ENCODE peak calls at places on chromosome 17, in nine cellular contexts. Q, U, I, H, R, T, D, N and K are unnamed samples.

GRCh38 chr17:53794875-53795274 is 27.9 kb upstream of the KIF2B start:
- DNase-seq in U (no peak), D (no peak), N (no peak), H (no peak), T (no peak), Q (no peak), R (no peak), I (no peak), K (no peak)

GRCh38 chr17:45347451-45347850 is 30.6 kb upstream of the MAP3K14 start:
- DNase-seq in I (no peak), R (no peak), U (no peak), D (no peak), T (peak; percentile 6), Q (no peak), H (no peak), N (no peak), K (no peak)

GRCh38 chr17:78517421-78517820 is 59.8 kb downstream of the DNAH17 start:
- DNase-seq in H (peak; percentile 20), I (peak; percentile 66), T (no peak), D (no peak), N (peak; percentile 44), Q (no peak), R (no peak), U (no peak), K (no peak)

GRCh38 chr17:17722081-17722905 is 41.0 kb downstream of the RAI1 start:
- DNase-seq in H (peak; percentile 84), I (no peak), U (no peak), D (no peak), Q (no peak), T (no peak), N (no peak), R (no peak), K (no peak)

GRCh38 chr17:65055708-65056638 is 567 bp downstream of the GNA13 start:
- DNase-seq in D (peak; percentile 68), T (peak; percentile 68), N (peak; percentile 69), Q (no peak), I (peak; percentile 66), U (peak; percentile 18), R (peak; percentile 27), H (peak; percentile 84), K (peak; percentile 27)

GRCh38 chr17:66965801-66966528 is 1.5 kb downstream of the CACNG4 start:
- DNase-seq in R (no peak), U (no peak), I (no peak), T (no peak), H (peak; percentile 85), D (no peak), N (no peak), Q (no peak), K (no peak)

GRCh38 chr17:75807861-75808260 is 23.3 kb downstream of the UNK start:
- DNase-seq in Q (no peak), I (no peak), H (no peak), N (no peak), R (no peak), U (no peak), T (no peak), D (no peak), K (no peak)

GRCh38 chr17:47736501-47737211 is 3.6 kb downstream of the TBX21 start:
- DNase-seq in H (no peak), U (no peak), I (no peak), D (peak; percentile 38), R (no peak), T (peak; percentile 39), N (no peak), Q (no peak), K (no peak)

GRCh38 chr17:29567362-29568330 is 809 bp upstream of the ABHD15 start:
- DNase-seq in N (peak; percentile 62), U (peak; percentile 57), D (peak; percentile 78), Q (no peak), I (peak; percentile 78), H (peak; percentile 93), R (no peak), T (peak; percentile 56), K (peak; percentile 61)

GRCh38 chr17:29570521-29570920 is 2.0 kb downstream of the TP53I13 start:
- DNase-seq in T (peak; percentile 42), I (peak; percentile 30), N (no peak), D (peak; percentile 33), H (peak; percentile 32), U (no peak), Q (no peak), R (no peak), K (no peak)

GRCh38 chr17:29571486-29571882 is 3.0 kb downstream of the TP53I13 start:
- DNase-seq in T (no peak), R (no peak), D (no peak), H (no peak), I (peak; percentile 21), N (no peak), Q (no peak), U (no peak), K (no peak)

GRCh38 chr17:29568331-29569244 is at the start of gene TP53I13:
- DNase-seq in H (peak; percentile 97), R (no peak), D (peak; percentile 88), U (peak; percentile 71), Q (peak; percentile 58), I (peak; percentile 92), N (peak; percentile 87), T (peak; percentile 76), K (peak; percentile 86)

DNA sequence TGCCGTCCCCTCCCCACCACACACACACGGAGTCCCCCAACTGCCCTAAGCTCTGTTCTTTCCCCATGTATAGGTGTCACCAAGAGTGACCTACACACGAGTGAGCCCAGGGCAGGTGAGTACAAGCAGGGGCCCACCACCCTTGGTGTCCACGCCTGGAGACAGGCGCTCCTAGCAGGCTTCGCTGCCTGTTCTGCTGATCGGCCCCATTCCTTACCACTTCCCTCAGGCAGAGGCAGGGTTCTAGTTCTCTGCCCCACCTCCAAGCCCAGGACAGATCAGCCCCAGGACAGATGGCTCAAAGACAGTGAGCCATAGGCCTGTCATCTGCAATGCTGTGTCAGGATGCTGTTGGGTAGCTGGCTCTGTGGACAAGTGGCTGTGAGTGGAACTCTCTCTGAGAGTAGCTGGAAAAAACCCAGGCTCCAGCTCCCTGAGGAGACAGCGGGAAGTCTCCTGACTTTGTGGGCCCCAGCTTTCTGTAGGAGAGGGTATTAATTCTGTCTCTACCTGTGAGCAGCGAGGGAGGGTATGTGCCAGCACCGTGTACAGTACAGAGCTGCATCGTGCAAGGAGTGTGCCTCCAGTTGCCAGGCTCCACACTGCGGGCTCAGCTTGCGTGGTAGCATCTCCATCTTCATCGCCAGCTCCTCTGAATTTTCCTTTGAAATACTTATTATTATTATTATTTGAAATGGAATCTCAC is 897 bp downstream of the TP53I13 start:
- DNase-seq in T (no peak), N (peak; percentile 20), Q (no peak), R (no peak), I (peak; percentile 28), D (peak; percentile 12), H (no peak), U (no peak), K (no peak)
- H3K27ac ChIP-seq in T (peak overlapping the region; percentile 91), N (peak overlapping the region; percentile 88), Q (peak overlapping the region; percentile 93), R (peak overlapping the region; percentile 86), I (peak overlapping the region; percentile 92), D (no peak overlapping the region), H (no peak overlapping the region), U (no peak overlapping the region), K (peak overlapping the region; percentile 68)

GRCh38 chr17:36123431-36123830 is 19.8 kb downstream of the CCL4 start:
- DNase-seq in R (no peak), I (no peak), U (no peak), Q (no peak), H (peak; percentile 68), N (no peak), T (no peak), D (no peak), K (no peak)

GRCh38 chr17:36120221-36120620 is 16.6 kb downstream of the CCL4 start:
- DNase-seq in U (no peak), I (no peak), T (no peak), H (no peak), D (no peak), R (no peak), Q (no peak), N (no peak), K (no peak)

GRCh38 chr17:36117505-36118382 is 14.1 kb downstream of the CCL4 start:
- DNase-seq in T (no peak), N (no peak), H (no peak), Q (no peak), D (no peak), I (no peak), U (no peak), R (no peak), K (no peak)

GRCh38 chr17:36118477-36119353 is 15.1 kb downstream of the CCL4 start:
- DNase-seq in I (no peak), R (no peak), D (no peak), N (no peak), Q (no peak), H (no peak), U (no peak), T (no peak), K (no peak)
- H3K4me1 ChIP-seq in I (no peaks in the 10 kb centered on the region), R (no peaks in the 10 kb centered on the region), D (no peaks in the 10 kb centered on the region), N (no peaks in the 10 kb centered on the region), Q (no peaks in the 10 kb centered on the region), H (no peaks in the 10 kb centered on the region), U (no peaks in the 10 kb centered on the region), T (no peaks in the 10 kb centered on the region), K (no peaks in the 10 kb centered on the region)

GRCh38 chr17:72118588-72119279 is 2.1 kb upstream of the SOX9 start:
- DNase-seq in N (peak; percentile 78), T (peak; percentile 74), H (peak; percentile 94), R (no peak), U (no peak), Q (no peak), I (peak; percentile 72), D (peak; percentile 72), K (peak; percentile 6)

GRCh38 chr17:72119280-72119962 is 1.4 kb upstream of the SOX9 start:
- DNase-seq in R (no peak), U (no peak), H (no peak), Q (no peak), T (no peak), N (no peak), I (no peak), D (no peak), K (no peak)

GRCh38 chr17:72121164-72122001 is 563 bp downstream of the SOX9 start:
- DNase-seq in I (peak; percentile 62), T (no peak), D (peak; percentile 71), R (no peak), N (peak; percentile 44), U (no peak), H (peak; percentile 90), Q (no peak), K (no peak)

GRCh38 chr17:72120878-72121163 is at the start of gene SOX9:
- DNase-seq in I (peak; percentile 94), D (peak; percentile 95), T (peak; percentile 91), N (peak; percentile 91), U (no peak), Q (no peak), R (no peak), H (peak; percentile 99), K (no peak)

DNA sequence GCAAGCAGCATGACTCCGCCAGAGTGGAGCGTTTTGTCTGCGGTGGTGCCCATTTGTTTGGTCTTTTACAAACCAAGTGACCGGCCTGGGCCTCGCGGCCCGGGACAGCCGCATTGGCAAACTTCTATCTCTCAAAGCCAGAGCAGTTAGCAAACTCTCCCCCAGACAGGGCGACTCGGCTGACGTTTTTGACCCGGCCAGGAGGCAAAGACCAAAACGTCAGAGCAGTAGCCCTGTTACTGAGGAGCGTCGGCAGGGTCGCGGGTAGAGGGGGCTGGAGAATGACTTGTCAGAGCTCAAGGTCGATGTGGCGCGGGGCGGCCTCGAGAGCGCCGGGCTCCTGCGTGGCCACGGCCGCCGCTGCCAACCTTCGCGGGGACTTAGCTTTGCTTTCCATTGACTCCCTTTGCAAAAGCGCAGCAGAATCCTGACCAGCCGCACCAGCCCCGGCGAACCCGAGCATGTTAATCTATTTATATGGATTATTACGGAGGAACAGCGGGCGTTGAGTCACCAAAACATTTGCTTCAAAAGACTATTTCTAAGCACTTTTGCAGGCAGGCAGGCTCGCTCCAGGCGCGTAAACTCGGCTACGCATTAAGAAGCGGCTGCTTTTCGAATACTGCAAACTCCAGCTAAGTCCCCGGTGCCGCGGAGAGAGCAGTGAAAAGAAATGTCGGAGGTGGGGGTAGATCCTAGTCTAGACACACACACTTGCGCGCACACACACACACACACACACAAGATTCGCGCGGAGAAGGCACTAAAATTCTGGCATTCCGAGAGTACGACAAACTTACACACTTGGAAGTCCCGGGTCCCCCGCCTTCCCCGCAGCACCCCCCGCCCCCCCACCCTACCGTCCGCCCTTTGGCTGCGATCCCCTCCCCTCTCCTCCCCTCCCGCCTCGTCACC is 600 bp upstream of the SOX9 start:
- DNase-seq in I (peak; percentile 69), N (peak; percentile 19), D (peak; percentile 65), U (no peak), Q (no peak), R (no peak), T (peak; percentile 57), H (peak; percentile 89), K (no peak)
- H3K27ac ChIP-seq in I (peak overlapping the region; percentile 83), N (peak overlapping the region; percentile 94), D (no peak overlapping the region), U (no peak overlapping the region), Q (peak overlapping the region; percentile 50), R (no peak overlapping the region), T (peak overlapping the region; percentile 87), H (peak overlapping the region; percentile 27), K (no peak overlapping the region)

DNA sequence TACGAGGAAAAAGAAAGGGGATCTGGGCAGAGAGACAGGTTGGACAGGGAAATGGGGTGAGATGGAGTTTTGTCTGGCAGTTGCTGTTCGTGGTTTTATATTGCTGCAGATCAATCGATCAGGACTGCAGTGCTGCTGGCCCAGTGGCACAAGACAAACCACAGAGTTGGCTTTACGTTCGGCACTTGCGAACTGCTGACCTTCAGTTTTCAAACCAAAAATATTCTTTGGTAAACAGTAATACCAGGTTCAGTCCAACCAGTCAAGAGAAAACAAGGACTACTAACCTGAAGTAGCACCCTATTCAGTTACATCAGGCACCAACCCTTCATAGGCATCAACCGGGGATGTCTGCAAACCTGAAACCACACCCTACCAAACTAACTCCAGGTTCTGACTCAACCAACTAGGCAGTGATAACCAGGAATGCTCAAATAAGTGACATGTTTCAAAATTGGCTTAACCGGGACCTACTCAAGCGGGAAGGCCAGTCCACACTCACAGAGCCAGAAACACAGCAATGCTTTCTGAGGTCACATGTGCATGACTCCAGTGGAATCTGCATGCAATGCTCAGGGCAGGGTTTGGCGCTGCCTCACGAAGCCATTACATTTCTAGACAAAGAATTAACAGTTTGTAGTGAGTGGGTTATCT is 91.1 kb downstream of the SMG6 start:
- DNase-seq in N (no peak), U (no peak), T (no peak), H (no peak), R (peak; percentile 37), Q (no peak), D (no peak), I (peak; percentile 64), K (no peak)
- H3K4me1 ChIP-seq in N (peaks cover 65% of the 10 kb centered on the region), U (peaks cover 50% of the 10 kb centered on the region), T (no peaks in the 10 kb centered on the region), H (peaks cover 13% of the 10 kb centered on the region), R (peaks cover 18% of the 10 kb centered on the region), Q (peaks cover 38% of the 10 kb centered on the region), D (peaks cover 65% of the 10 kb centered on the region), I (peaks cover 59% of the 10 kb centered on the region), K (peaks cover 57% of the 10 kb centered on the region)